ENCODE peak calls at places on chromosomes 16 and 17, in six cellular contexts. P, T, A, M, C and G are unnamed samples.

GRCh38 chr16:66927918-66928649 is 2.7 kb upstream of the RRAD start:
- DNase-seq in P (no peak), T (no peak), A (no peak), M (no peak), C (no peak), G (no peak)

GRCh38 chr16:2804728-2805127 is 6.5 kb downstream of the PRSS41 start:
- DNase-seq in P (no peak), T (no peak), A (no peak), M (no peak), C (no peak), G (no peak)

GRCh38 chr17:61314368-61315078 is 85.1 kb upstream of the TBX2 start:
- DNase-seq in P (no peak), T (peak), A (peak), M (no peak), C (no peak), G (peak)

GRCh38 chr16:1206326-1206725 is 18.7 kb downstream of the TPSG1 start:
- DNase-seq in P (no peak), T (no peak), A (no peak), M (peak), C (no peak), G (no peak)

GRCh38 chr17:7439462-7440112 is at the start of gene FGF11:
- DNase-seq in P (no peak), T (no peak), A (no peak), M (no peak), C (no peak), G (no peak)

GRCh38 chr17:67050476-67051154 is 6.3 kb downstream of the CACNG1 start:
- DNase-seq in P (no peak), T (no peak), A (no peak), M (no peak), C (no peak), G (no peak)

GRCh38 chr17:37392024-37392590 is 14.5 kb downstream of the ACACA start:
- DNase-seq in P (no peak), T (peak), A (no peak), M (no peak), C (no peak), G (peak)

GRCh38 chr17:81131486-81132196 is 33.7 kb upstream of the PVALEF start:
- DNase-seq in P (no peak), T (no peak), A (no peak), M (no peak), C (no peak), G (no peak)

GRCh38 chr16:154223-155030 is 2.0 kb downstream of the HBZ start:
- DNase-seq in P (no peak), T (no peak), A (no peak), M (peak), C (peak), G (no peak)

GRCh38 chr16:12084436-12084835 is 107.9 kb downstream of the SNX29 start:
- DNase-seq in P (no peak), T (no peak), A (no peak), M (no peak), C (no peak), G (no peak)

GRCh38 chr17:74042744-74043486 is 160.6 kb upstream of the RPL38 start:
- DNase-seq in P (peak), T (peak), A (peak), M (peak), C (no peak), G (peak)

GRCh38 chr16:49287572-49287971 is 5.9 kb upstream of the CBLN1 start:
- DNase-seq in P (no peak), T (no peak), A (no peak), M (peak), C (no peak), G (no peak)

GRCh38 chr17:17227608-17228520 is 9.1 kb downstream of the FLCN start:
- DNase-seq in P (no peak), T (no peak), A (no peak), M (no peak), C (peak), G (no peak)

GRCh38 chr17:67177732-67178131 is 67.3 kb downstream of the HELZ start:
- DNase-seq in P (no peak), T (no peak), A (no peak), M (no peak), C (no peak), G (no peak)

GRCh38 chr16:72362972-72363371 is 191.0 kb upstream of the PMFBP1 start:
- DNase-seq in P (no peak), T (peak), A (no peak), M (no peak), C (peak), G (no peak)

GRCh38 chr17:58120195-58120822 is 27.9 kb upstream of the OR4D1 start:
- DNase-seq in P (no peak), T (peak), A (no peak), M (peak), C (peak), G (peak)

GRCh38 chr16:65769055-65769465 is 597.4 kb upstream of the CDH5 start:
- DNase-seq in P (peak), T (peak), A (no peak), M (peak), C (no peak), G (no peak)

GRCh38 chr16:86952769-86953168 is 364.4 kb downstream of the C16orf95 start:
- DNase-seq in P (no peak), T (no peak), A (no peak), M (peak), C (no peak), G (no peak)

GRCh38 chr17:75773808-75774470 is 8.9 kb upstream of the GALK1 start:
- DNase-seq in P (no peak), T (no peak), A (no peak), M (peak), C (no peak), G (no peak)

GRCh38 chr17:80252871-80253270 is 7.8 kb upstream of the RNF213 start:
- DNase-seq in P (no peak), T (no peak), A (no peak), M (peak), C (peak), G (no peak)

GRCh38 chr17:49703557-49704277 is 4.0 kb downstream of the SLC35B1 start:
- DNase-seq in P (peak), T (peak), A (no peak), M (peak), C (peak), G (no peak)

GRCh38 chr17:2049333-2050245 is 5.3 kb upstream of the HIC1 start:
- DNase-seq in P (no peak), T (peak), A (peak), M (peak), C (peak), G (peak)

GRCh38 chr17:19335951-19336631 is 26.4 kb downstream of the B9D1 start:
- DNase-seq in P (no peak), T (no peak), A (no peak), M (no peak), C (no peak), G (no peak)

GRCh38 chr16:85626191-85626951 is 13.2 kb downstream of the GSE1 start:
- DNase-seq in P (no peak), T (no peak), A (no peak), M (peak), C (no peak), G (no peak)